ENCODE peak calls at places on chromosome 19, in four cellular contexts. A, C, N and K are unnamed samples.

GRCh38 chr19:7673995-7674667 is 2.8 kb upstream of the MCEMP1 start:
- DNase-seq in A (peak; percentile 83), C (no peak), N (peak; percentile 82), K (peak; percentile 15)

GRCh38 chr19:49355890-49356289 is 6.3 kb downstream of the TEAD2 start:
- DNase-seq in A (no peak), C (no peak), N (no peak), K (no peak)

GRCh38 chr19:51735759-51736449 is 12.1 kb upstream of the HAS1 start:
- DNase-seq in A (peak; percentile 98), C (no peak), N (no peak), K (no peak)

GRCh38 chr19:55383789-55384575 is at the start of gene TMEM238:
- DNase-seq in A (peak; percentile 69), C (no peak), N (peak; percentile 85), K (peak; percentile 54)

GRCh38 chr19:56720281-56720680 is 48.7 kb upstream of the ZNF835 start:
- DNase-seq in A (no peak), C (no peak), N (no peak), K (no peak)

GRCh38 chr19:2888739-2889224 is 11.9 kb upstream of the ZNF57 start:
- DNase-seq in A (peak; percentile 34), C (no peak), N (no peak), K (no peak)

GRCh38 chr19:37313335-37313627 is 57.6 kb upstream of the ZNF527 start:
- DNase-seq in A (no peak), C (no peak), N (no peak), K (no peak)

GRCh38 chr19:367963-368623 is 23.5 kb upstream of the MIER2 start:
- DNase-seq in A (no peak), C (no peak), N (peak; percentile 27), K (no peak)

GRCh38 chr19:16447015-16447384 is 24.8 kb downstream of the EPS15L1 start:
- DNase-seq in A (peak; percentile 98), C (no peak), N (no peak), K (no peak)